ENCODE peak calls at places on chromosomes 5 and 9, in four cellular contexts. G is cardiac muscle cell, W is coronary artery, N is hepatocyte. A is an unnamed sample.

GRCh38 chr9:84815554-84815953 is 146.0 kb downstream of the NTRK2 start:
- DNase-seq in G (no peak), W (no peak), N (no peak), A (no peak)

GRCh38 chr9:27600254-27600653 is 27.0 kb upstream of the C9orf72 start:
- DNase-seq in G (no peak), W (no peak), N (peak), A (no peak)

GRCh38 chr9:76687861-76688374 is 76.3 kb upstream of the PCA3 start:
- DNase-seq in G (no peak), W (peak), N (peak), A (no peak)

GRCh38 chr5:8081179-8081578 is 212.2 kb downstream of the MTRR start:
- DNase-seq in G (no peak), W (no peak), N (no peak), A (no peak)

GRCh38 chr5:4614088-4614487 is 526.0 kb upstream of the ADAMTS16 start:
- DNase-seq in G (no peak), W (no peak), N (no peak), A (no peak)

GRCh38 chr5:1731091-1731639 is 68.5 kb downstream of the MRPL36 start:
- DNase-seq in G (no peak), W (peak), N (no peak), A (no peak)

GRCh38 chr9:71498691-71499090 is 269.6 kb downstream of the CEMIP2 start:
- DNase-seq in G (no peak), W (no peak), N (no peak), A (no peak)

GRCh38 chr5:141245250-141245717 is at the start of gene PCDHB15:
- DNase-seq in G (peak), W (no peak), N (no peak), A (no peak)

GRCh38 chr9:4979224-4979623 is 5.8 kb upstream of the JAK2 start:
- DNase-seq in G (no peak), W (no peak), N (no peak), A (no peak)

GRCh38 chr5:2750758-2751464 is 566 bp downstream of the IRX2 start:
- DNase-seq in G (peak), W (peak), N (peak), A (no peak)

GRCh38 chr9:14170973-14171596 is 142.9 kb downstream of the NFIB start:
- DNase-seq in G (no peak), W (no peak), N (no peak), A (no peak)

GRCh38 chr5:78003914-78004313 is 227.8 kb upstream of the TBCA start:
- DNase-seq in G (no peak), W (no peak), N (no peak), A (no peak)

GRCh38 chr5:153896701-153897100 is 142.0 kb downstream of the FAM114A2 start:
- DNase-seq in G (no peak), W (no peak), N (no peak), A (no peak)

GRCh38 chr5:181243521-181244307 is at the start of gene RACK1:
- DNase-seq in G (peak), W (peak), N (peak), A (peak)

GRCh38 chr9:2017209-2017458 is 2.0 kb downstream of the SMARCA2 start:
- DNase-seq in G (no peak), W (no peak), N (no peak), A (no peak)

GRCh38 chr9:130883479-130883878 is 13.1 kb downstream of the QRFP start:
- DNase-seq in G (no peak), W (no peak), N (no peak), A (no peak)

GRCh38 chr5:168317096-168317520 is 25.7 kb downstream of the WWC1 start:
- DNase-seq in G (no peak), W (no peak), N (no peak), A (no peak)

GRCh38 chr5:168315991-168316578 is 24.6 kb downstream of the WWC1 start:
- DNase-seq in G (no peak), W (no peak), N (peak), A (no peak)

GRCh38 chr5:168315416-168315990 is 24.1 kb downstream of the WWC1 start:
- DNase-seq in G (no peak), W (no peak), N (no peak), A (no peak)

GRCh38 chr5:168318237-168318636 is 26.8 kb downstream of the WWC1 start:
- DNase-seq in G (no peak), W (no peak), N (no peak), A (no peak)

DNA sequence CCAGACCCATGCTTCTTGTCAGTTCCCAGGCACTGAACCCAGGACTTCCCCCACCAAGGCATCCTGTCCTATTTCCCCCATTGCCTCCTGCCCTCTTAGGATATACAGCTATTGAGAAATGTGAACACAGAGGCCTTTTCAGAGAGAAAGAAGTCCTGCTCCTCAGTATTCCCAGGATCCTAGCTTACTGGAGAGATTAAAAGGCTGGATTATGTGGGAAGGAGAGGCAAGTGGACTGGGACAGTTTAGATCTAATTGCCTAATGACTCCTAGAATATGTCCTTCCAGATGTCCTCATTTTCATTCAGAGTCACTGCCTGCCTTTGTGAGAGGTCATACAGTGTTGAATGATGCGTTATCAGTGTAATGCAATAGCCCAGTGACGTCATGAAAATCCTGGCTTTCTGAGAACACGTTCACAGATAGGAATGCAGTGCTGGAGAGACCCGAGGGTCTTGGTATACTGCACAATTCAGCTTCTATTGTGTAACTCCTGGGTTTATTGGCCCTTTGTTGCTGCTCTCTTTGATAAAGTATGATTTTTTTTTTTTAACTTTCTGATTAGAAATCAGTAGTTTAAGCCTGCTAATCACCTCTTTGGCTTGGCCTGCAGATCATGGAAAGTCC is 26.2 kb downstream of the WWC1 start:
- DNase-seq in G (peak), W (no peak), N (peak), A (no peak)
- H3K27ac ChIP-seq in G (no peak), W (no peak), N (peak), A (no peak)

DNA sequence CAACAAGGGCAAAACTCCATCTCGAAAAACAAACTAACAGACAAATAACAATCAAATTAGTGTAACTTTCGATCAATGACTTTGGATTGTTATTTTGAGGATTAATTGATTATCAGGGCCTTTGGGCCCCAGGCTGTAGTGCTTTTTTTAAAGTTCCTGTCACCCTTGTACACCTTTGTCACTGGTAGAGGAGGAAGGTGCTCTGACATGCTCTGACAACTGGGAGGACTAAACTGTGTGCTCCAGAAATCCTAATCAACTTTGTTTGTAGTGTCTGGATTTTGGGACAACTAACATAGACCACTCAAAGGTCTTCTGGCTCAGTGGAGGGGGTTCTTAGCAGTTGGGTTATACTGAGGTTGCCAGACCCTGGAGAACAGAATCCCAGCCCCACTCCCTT is 1.8 kb downstream of the TXN start:
- DNase-seq in G (no peak), W (no peak), N (no peak), A (no peak)
- TF ChIP-seq CTCF in G (no peak), W (no peak), N (no peak), A (no peak)

GRCh38 chr5:127832057-127832456 is 128.9 kb downstream of the CCDC192 start:
- DNase-seq in G (no peak), W (no peak), N (no peak), A (no peak)
- H3K4me3 ChIP-seq in G (no peak), W (no peak), N (no peak), A (no peak)

GRCh38 chr9:133058550-133059320 is 3.0 kb upstream of the CEL start:
- DNase-seq in G (no peak), W (no peak), N (no peak), A (no peak)
- H3K27ac ChIP-seq in G (no peak), W (no peak), N (no peak), A (no peak)

DNA sequence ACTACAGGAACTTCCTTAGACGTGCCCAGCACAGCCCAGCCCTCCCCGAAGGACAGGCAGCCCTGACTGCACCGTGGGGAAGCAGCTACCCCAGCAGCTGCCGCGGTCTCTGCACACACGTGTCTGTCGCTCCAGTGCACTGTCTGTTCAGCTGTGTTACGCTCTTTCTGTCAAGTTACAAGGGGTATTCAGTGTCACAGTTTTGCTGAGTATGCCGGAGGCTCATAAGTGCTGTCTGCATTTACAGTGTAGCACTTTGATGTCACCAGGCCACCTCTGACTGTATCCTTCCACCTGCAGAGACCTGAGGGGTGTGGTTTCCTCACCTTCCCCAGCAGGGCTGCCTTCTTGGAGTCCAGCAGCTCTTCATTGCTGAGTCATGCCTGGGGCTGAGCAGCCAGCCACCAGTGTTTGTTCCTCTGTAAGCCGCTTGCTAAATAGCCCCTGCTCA is 126.8 kb downstream of the EHMT1 start:
- DNase-seq in G (no peak), W (no peak), N (peak), A (peak)
- TF ChIP-seq CTCF in G (no peak), W (no peak), N (no peak), A (no peak)

DNA sequence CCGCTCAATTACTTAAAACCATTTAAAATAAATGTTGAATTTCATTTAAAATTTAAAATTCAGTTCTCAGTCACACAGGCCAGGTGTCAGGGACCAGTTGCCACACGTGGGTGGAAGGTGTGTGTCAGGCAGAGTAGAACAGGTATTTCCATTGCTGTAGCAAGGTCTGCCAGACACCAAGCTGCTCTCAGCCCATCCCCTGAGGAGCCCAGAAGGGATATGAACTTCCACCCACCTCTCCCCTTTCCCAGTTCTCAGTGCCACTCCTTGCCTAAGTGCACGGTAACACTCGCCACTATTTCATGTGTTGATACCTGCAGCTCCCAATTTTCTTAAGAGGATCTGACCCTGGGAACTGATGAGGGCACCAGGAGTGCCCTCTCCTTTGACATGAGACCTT is 12.7 kb downstream of the SYK start:
- DNase-seq in G (no peak), W (no peak), N (no peak), A (no peak)
- H3K4me3 ChIP-seq in G (no peak), W (no peak), N (no peak), A (no peak)

DNA sequence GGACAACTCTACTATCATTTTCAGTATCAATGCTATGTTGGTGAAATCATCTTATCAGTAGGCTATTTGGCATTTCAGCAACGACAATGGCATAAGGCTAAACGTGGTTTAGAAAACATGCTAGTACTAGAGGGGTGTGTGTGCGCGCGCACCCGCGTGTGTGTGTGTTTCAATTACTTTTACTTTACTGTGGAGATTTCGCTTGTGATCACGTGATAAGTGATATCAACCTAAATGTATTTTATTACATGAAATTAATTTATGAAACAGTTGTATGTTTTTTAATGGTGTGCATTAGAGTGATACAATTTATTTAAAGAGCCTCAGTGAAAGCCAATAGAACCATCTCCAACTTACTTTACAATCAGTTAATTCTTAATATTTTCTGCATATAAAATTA is 587.9 kb upstream of the ITGA1 start:
- DNase-seq in G (no peak), W (no peak), N (no peak), A (no peak)
- H3K27ac ChIP-seq in G (no peak), W (no peak), N (no peak), A (no peak)

DNA sequence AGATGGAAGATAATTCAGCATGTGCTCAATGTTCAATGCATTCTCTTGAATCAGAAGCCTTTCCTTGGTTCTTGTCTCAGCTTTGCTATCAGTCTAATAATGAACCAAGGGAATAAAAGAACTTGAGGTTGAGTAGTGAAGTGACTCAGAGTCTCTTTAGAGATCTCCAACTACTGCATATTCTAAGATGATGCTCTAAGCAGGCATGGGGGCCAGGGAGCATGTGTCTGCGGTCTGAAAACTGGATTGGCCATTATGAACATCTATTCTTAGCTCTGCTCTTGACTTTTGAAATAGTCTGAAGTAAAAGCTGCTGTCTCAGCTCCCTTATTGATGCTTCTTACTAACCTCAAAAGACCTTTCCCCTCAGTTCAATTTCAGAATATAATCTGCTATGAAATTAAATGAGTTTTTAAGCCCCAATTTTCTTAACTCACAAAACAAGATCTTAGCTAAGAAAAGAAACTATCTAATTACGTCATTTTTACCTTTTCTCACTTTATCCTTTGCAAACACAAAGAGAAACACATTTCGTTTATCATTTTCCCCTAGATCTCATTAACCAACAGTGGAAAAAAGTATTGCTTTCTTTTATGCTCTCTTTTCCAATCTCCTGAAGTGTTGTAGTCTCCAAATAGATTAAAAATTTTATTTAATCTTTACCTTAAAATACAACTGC is 44.8 kb downstream of the PLCXD3 start:
- DNase-seq in G (peak), W (no peak), N (no peak), A (no peak)
- TF ChIP-seq CTCF in G (no peak), W (no peak), N (no peak), A (no peak)

GRCh38 chr9:129446828-129447550 is 173.9 kb downstream of the C9orf50 start:
- DNase-seq in G (no peak), W (no peak), N (no peak), A (no peak)
- H3K4me3 ChIP-seq in G (no peak), W (no peak), N (no peak), A (no peak)